ENCODE peak calls at places on chromosomes 12 and 14, in five cellular contexts. C is fibroblast of the aortic adventitia, J is MG63, A is stomach, Z is LNCaP clone FGC. F is an unnamed sample.

GRCh38 chr14:102140750-102141145 is 1.1 kb downstream of the WDR20 start:
- DNase-seq in C (peak; percentile 26), J (no peak), A (no peak), Z (peak; percentile 19), F (no peak)

GRCh38 chr12:4910502-4911315 is 1.0 kb downstream of the KCNA1 start:
- DNase-seq in C (peak; percentile 3), J (no peak), A (no peak), Z (no peak), F (no peak)

GRCh38 chr14:100669468-100669867 is 57.2 kb upstream of the DLK1 start:
- DNase-seq in C (no peak), J (no peak), A (no peak), Z (no peak), F (no peak)

GRCh38 chr12:3885179-3886094 is 12.2 kb upstream of the PARP11 start:
- DNase-seq in C (peak; percentile 75), J (no peak), A (no peak), Z (no peak), F (peak; percentile 26)

GRCh38 chr12:79911889-79912656 is 22.8 kb downstream of the PPP1R12A start:
- DNase-seq in C (peak; percentile 56), J (peak; percentile 51), A (no peak), Z (no peak), F (no peak)

GRCh38 chr14:99972748-99973466 is 92.3 kb upstream of the EVL start:
- DNase-seq in C (peak; percentile 29), J (no peak), A (no peak), Z (no peak), F (no peak)

GRCh38 chr14:100576091-100577085 is 10.8 kb downstream of the BEGAIN start:
- DNase-seq in C (no peak), J (no peak), A (no peak), Z (no peak), F (peak; percentile 15)

GRCh38 chr12:21026302-21026701 is 104.7 kb upstream of the SLCO1B1 start:
- DNase-seq in C (no peak), J (peak; percentile 65), A (no peak), Z (no peak), F (no peak)

GRCh38 chr12:124679047-124679446 is 111.6 kb upstream of the NCOR2 start:
- DNase-seq in C (no peak), J (no peak), A (no peak), Z (no peak), F (no peak)

GRCh38 chr14:105851716-105852377 is 325.5 kb downstream of the TMEM121 start:
- DNase-seq in C (no peak), J (no peak), A (no peak), Z (no peak), F (no peak)

GRCh38 chr12:52615208-52615868 is 3.0 kb downstream of the KRT73 start:
- DNase-seq in C (no peak), J (no peak), A (no peak), Z (no peak), F (no peak)

GRCh38 chr12:11684811-11685210 is 35.3 kb downstream of the ETV6 start:
- DNase-seq in C (no peak), J (no peak), A (no peak), Z (no peak), F (no peak)

GRCh38 chr14:94373708-94374107 is 14.7 kb downstream of the SERPINA1 start:
- DNase-seq in C (peak; percentile 98), J (peak; percentile 90), A (no peak), Z (no peak), F (no peak)

GRCh38 chr12:56687225-56688128 is 607 bp downstream of the PTGES3 start:
- DNase-seq in C (peak; percentile 38), J (peak; percentile 40), A (peak; percentile 64), Z (peak; percentile 59), F (peak; percentile 75)

GRCh38 chr14:53851394-53852056 is 105.1 kb downstream of the BMP4 start:
- DNase-seq in C (no peak), J (no peak), A (no peak), Z (no peak), F (no peak)

GRCh38 chr14:101619484-101619883 is 58.2 kb downstream of the DIO3 start:
- DNase-seq in C (no peak), J (no peak), A (no peak), Z (no peak), F (no peak)

GRCh38 chr12:32486158-32486557 is 86.8 kb downstream of the FGD4 start:
- DNase-seq in C (no peak), J (no peak), A (no peak), Z (no peak), F (no peak)

GRCh38 chr12:84247931-84248330 is 664.7 kb downstream of the SLC6A15 start:
- DNase-seq in C (no peak), J (no peak), A (no peak), Z (no peak), F (no peak)

GRCh38 chr14:62303437-62303836 is 541.2 kb downstream of the SNAPC1 start:
- DNase-seq in C (no peak), J (peak; percentile 4), A (no peak), Z (no peak), F (no peak)

GRCh38 chr14:104223101-104223809 is 84.9 kb downstream of the KIF26A start:
- DNase-seq in C (no peak), J (no peak), A (no peak), Z (no peak), F (peak; percentile 54)

GRCh38 chr14:104222396-104223036 is 84.1 kb downstream of the KIF26A start:
- DNase-seq in C (no peak), J (no peak), A (no peak), Z (no peak), F (peak; percentile 56)

GRCh38 chr14:104223810-104224515 is 85.6 kb downstream of the KIF26A start:
- DNase-seq in C (no peak), J (no peak), A (no peak), Z (no peak), F (no peak)

GRCh38 chr14:104226421-104227385 is 88.3 kb downstream of the KIF26A start:
- DNase-seq in C (no peak), J (no peak), A (no peak), Z (no peak), F (no peak)

DNA sequence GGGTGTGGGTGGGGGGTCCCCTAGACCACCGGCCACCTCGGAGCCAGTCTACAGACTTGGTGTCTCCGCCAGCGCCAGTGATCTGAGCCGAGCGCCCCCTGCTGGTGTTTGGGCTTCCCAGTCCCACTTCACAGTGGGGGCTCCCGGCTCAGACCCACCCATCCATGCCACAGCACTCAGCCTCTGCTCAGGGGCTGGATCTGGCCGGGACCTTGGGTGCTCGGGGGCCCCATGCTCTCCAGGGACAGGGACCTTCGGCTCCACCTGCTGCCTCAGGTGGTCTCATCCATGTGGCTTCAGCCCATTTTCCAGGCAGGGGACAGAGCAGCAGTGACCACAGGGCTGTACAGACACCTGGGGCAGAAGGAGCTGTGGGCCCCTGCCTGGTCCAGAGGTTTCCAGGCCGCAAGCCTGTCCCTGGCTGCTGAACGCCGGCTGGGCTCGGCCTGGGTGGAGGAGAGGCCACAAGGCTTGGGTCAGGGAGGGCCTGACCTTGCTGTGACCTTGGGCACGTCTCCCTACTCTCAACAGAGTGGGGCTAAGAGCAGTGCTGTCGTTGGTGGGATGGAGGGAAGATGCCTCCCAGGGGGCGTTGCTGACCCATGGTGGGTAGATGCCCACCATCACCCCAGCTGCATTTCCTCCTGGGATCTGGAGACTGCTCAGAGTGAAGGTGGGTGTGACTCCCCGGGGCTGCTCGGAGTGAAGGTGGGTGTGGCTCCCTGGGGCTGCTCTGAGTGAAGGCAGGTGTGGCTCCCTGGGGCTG is 86.3 kb downstream of the KIF26A start:
- DNase-seq in C (no peak), J (peak; percentile 3), A (no peak), Z (no peak), F (peak; percentile 72)
- H3K4me3 ChIP-seq in C (no peak overlapping the region), J (no peak overlapping the region), A (no peak overlapping the region), Z (no peak overlapping the region), F (no peak overlapping the region)

DNA sequence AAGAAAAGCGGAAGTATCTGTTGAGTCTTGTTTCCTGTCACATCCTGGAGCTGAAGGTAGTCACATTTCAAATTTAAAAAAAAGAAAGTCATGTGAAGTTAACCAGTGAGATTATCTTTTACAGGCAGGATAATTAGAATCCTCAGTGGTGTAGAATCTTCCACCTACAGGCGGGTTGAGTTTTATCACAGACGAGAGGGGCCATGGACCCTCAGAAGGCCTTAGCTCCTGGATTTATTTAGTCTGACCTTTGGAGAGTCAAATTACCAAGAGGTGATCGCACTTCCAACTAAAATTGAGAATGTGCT is 13.0 kb upstream of the GNG2 start:
- DNase-seq in C (no peak), J (no peak), A (no peak), Z (no peak), F (no peak)
- H3K4me3 ChIP-seq in C (no peak overlapping the region), J (no peak overlapping the region), A (no peak overlapping the region), Z (no peak overlapping the region), F (no peak overlapping the region)

GRCh38 chr12:48106574-48107251 is 834 bp upstream of the SENP1 start:
- DNase-seq in C (no peak), J (no peak), A (no peak), Z (no peak), F (no peak)
- H3K4me3 ChIP-seq in C (peak overlapping the region; percentile 88), J (peak overlapping the region; percentile 69), A (peak overlapping the region; percentile 99), Z (peak overlapping the region; percentile 88), F (peak overlapping the region; percentile 89)

GRCh38 chr14:72996916-72997315 is 30.0 kb downstream of the ZFYVE1 start:
- DNase-seq in C (no peak), J (no peak), A (no peak), Z (no peak), F (no peak)
- H3K4me3 ChIP-seq in C (no peak overlapping the region), J (no peak overlapping the region), A (no peak overlapping the region), Z (no peak overlapping the region), F (no peak overlapping the region)

GRCh38 chr14:51490205-51490604 is 161.5 kb upstream of the FRMD6 start:
- DNase-seq in C (peak; percentile 39), J (no peak), A (no peak), Z (no peak), F (no peak)
- H3K4me3 ChIP-seq in C (no peak overlapping the region), J (no peak overlapping the region), A (no peak overlapping the region), Z (no peak overlapping the region), F (no peak overlapping the region)

GRCh38 chr12:119145367-119145766 is 33.4 kb upstream of the HSPB8 start:
- DNase-seq in C (no peak), J (no peak), A (no peak), Z (no peak), F (no peak)
- H3K4me3 ChIP-seq in C (no peak overlapping the region), J (no peak overlapping the region), A (no peak overlapping the region), Z (no peak overlapping the region), F (no peak overlapping the region)